ENCODE peak calls at places on chromosomes 13 and 19, in seven cellular contexts. I is progenitor cell of endocrine pancreas, K is endothelial cell of umbilical vein, Y is HFF-Myc, L is PC-3, W is lower leg skin, A is HepG2. H is an unnamed sample.

GRCh38 chr13:111206148-111206547 is 91.0 kb downstream of the ARHGEF7 start:
- DNase-seq in Y (no peak), A (no peak), W (no peak), I (no peak), K (no peak), L (no peak), H (no peak)

GRCh38 chr13:114143806-114144605 is 11.6 kb upstream of the RASA3 start:
- DNase-seq in Y (no peak), I (no peak), A (peak), W (no peak), K (no peak), L (no peak), H (no peak)

GRCh38 chr13:114010401-114011101 is 36.7 kb upstream of the C13orf46 start:
- DNase-seq in A (no peak), I (no peak), K (no peak), W (peak), Y (no peak), L (no peak), H (no peak)

GRCh38 chr13:112737329-112737728 is 47.5 kb downstream of the ATP11A start:
- DNase-seq in A (no peak), Y (no peak), K (no peak), L (no peak), W (no peak), I (no peak), H (no peak)

GRCh38 chr13:45370922-45371406 is 30.0 kb upstream of the TPT1 start:
- DNase-seq in K (peak), W (peak), Y (peak), L (peak), A (no peak), I (peak), H (peak)

GRCh38 chr19:14301150-14301549 is 80.1 kb upstream of the ADGRE5 start:
- DNase-seq in W (no peak), I (no peak), A (no peak), K (no peak), Y (no peak), L (no peak), H (no peak)

GRCh38 chr19:43715776-43716175 is at the start of gene IRGC:
- DNase-seq in K (no peak), Y (no peak), A (no peak), L (no peak), W (no peak), I (no peak), H (no peak)

GRCh38 chr13:60661514-60661913 is 264.5 kb downstream of the TDRD3 start:
- DNase-seq in I (no peak), L (no peak), A (no peak), K (no peak), W (no peak), Y (no peak), H (no peak)

DNA sequence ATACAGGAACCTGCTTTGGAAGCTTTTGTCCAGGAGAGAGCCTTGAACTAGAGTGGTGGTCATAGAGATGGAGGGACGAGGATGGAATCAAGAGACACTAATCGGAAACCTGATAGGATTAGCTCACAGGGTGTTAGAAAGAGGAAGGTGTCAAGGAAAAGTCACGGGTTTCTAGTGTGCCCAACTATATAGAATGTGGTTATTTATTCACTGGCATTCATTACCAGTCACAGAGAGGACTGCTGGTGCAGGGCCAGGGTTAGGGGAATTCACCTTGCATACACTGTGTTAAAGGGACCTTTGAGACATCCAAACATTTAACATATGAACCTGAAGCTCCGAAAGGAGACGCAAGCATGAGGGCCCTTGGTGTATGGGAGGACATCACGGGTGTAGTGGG is 43.4 kb upstream of the URAD start:
- DNase-seq in Y (no peak), L (no peak), K (no peak), W (no peak), I (no peak), A (no peak), H (no peak)
- TF ChIP-seq CTCF in Y (no peak), L (no peak), K (no peak), W (no peak), I (no peak), A (no peak), H (no peak)

DNA sequence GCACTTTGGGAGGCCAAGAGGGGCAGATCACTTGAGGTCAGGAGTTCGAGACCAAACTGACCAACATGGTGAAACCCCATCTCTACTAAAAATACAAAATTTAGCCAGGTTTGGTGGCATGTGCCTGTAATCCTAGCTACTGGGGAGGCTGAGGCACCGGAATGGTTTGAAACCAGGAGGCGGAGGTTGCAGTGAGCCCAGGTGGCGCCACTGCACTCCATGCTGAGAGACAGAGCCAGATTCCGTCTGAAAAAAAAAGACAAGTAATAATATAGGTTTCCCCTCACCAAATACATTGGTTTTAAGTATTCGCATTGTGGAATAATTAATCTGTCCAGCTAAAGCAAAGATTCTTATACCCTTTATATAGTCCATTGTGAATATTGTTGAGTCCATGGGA is 1544.6 kb downstream of the OLFM4 start:
- DNase-seq in A (no peak), K (no peak), Y (no peak), L (no peak), W (no peak), I (no peak), H (no peak)
- TF ChIP-seq CTCF in A (no peak), K (no peak), Y (no peak), L (no peak), W (no peak), I (no peak), H (no peak)

GRCh38 chr13:29832899-29833298 is 17.5 kb downstream of the UBL3 start:
- DNase-seq in I (no peak), K (no peak), W (no peak), L (no peak), Y (no peak), A (no peak), H (no peak)

GRCh38 chr13:29830000-29830399 is 20.4 kb downstream of the UBL3 start:
- DNase-seq in L (no peak), A (no peak), K (no peak), Y (no peak), I (no peak), W (no peak), H (no peak)

GRCh38 chr13:29840585-29840984 is 9.8 kb downstream of the UBL3 start:
- DNase-seq in I (no peak), W (no peak), Y (no peak), A (no peak), L (no peak), K (no peak), H (no peak)

GRCh38 chr13:29835280-29836061 is 14.9 kb downstream of the UBL3 start:
- DNase-seq in I (no peak), L (no peak), Y (no peak), A (no peak), W (no peak), K (no peak), H (no peak)
- TF ChIP-seq CTCF in I (peak), L (no peak), Y (no peak), A (no peak), W (no peak), K (no peak), H (no peak)

GRCh38 chr19:35476149-35476548 is 14.1 kb downstream of the KRTDAP start:
- DNase-seq in A (no peak), Y (no peak), K (no peak), W (no peak), I (no peak), L (no peak), H (no peak)
- TF ChIP-seq CTCF in A (peak), Y (peak), K (no peak), W (no peak), I (peak), L (peak), H (peak)

GRCh38 chr13:51643114-51643881 is 59.0 kb downstream of the WDFY2 start:
- DNase-seq in Y (peak), W (no peak), I (no peak), A (peak), K (peak), L (peak), H (no peak)
- TF ChIP-seq CTCF in Y (no peak), W (no peak), I (no peak), A (no peak), K (no peak), L (no peak), H (no peak)

DNA sequence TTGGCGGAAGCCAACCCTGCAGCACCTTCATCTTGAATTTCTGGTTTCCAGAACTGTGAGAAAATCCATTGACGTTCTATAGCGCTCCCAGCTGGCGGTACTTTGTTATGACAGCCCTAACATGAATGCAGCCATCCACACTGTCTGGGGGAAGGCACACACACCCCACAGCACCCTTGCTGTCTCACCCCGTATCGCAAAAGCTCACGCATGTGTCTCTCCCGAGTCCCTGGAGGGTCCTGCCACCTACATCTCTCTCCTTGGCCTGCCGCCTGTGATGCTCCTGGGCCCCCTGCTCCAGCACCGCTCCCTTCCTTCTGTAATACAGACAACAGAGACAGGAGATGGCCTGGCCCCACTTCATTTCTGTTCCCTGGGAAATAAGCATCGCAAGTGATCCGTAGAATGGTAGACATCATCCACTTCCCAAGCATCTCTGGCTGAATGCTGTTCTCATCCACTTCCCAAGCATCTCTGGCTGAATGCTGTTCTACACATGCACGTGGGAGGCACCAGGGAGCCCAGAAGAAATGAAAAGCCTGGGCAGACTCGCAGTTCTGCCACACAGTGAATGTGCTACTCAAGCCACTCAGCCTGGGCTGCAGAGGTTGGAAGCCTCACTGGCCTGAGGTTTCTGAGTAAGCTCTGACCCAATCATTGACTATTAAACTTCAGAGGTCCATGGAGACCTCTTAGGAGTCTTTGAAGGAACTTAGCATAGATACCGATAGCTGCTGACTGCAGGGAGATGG is 29.6 kb downstream of the EPN1 start:
- DNase-seq in Y (no peak), L (no peak), W (peak), A (no peak), I (no peak), K (no peak), H (no peak)
- TF ChIP-seq CTCF in Y (no peak), L (peak), W (no peak), A (peak), I (no peak), K (no peak), H (no peak)

DNA sequence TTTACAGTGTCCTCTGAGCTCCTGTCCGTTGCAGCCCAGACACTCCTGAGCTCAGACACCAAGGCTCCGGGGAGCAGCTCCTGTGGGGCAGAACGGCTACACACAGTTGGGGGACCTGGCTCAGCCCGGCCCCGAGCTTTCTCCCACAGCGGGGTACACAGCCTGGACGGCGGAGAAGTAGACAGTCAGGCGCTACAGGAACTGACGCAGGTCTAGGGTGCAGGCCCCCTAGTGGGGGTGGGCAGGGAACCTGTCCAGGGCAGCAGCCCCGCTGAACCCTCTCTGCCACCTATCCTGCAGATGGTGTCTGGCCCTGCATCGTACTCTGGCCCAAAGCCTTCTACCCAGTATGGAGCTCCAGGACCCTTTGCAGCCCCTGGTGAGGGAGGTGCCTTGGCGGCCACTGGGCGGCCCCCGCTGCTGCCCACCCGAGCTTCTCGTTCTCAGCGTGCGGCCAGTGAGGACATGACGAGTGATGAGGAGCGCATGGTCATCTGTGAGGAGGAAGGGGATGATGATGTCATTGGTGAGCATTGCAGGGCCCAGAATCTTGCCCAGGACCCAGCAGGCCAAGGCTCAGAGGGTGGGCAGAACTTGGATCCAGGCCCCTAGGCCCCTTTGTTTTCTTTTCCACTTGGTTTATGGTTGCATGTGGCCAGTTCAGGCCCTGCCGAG is 12.9 kb upstream of the PRR19 start:
- DNase-seq in Y (no peak), A (no peak), K (no peak), L (no peak), W (no peak), I (no peak), H (no peak)
- TF ChIP-seq CTCF in Y (no peak), A (no peak), K (no peak), L (no peak), W (no peak), I (no peak), H (peak)

GRCh38 chr13:107956889-107957288 is 258.4 kb downstream of the LIG4 start:
- DNase-seq in L (no peak), A (no peak), I (no peak), Y (no peak), W (no peak), K (no peak), H (no peak)

GRCh38 chr13:107962209-107962608 is 253.1 kb downstream of the LIG4 start:
- DNase-seq in W (no peak), Y (no peak), K (no peak), A (no peak), I (no peak), L (no peak), H (no peak)

GRCh38 chr13:107964356-107964755 is 251.0 kb downstream of the LIG4 start:
- DNase-seq in I (no peak), K (no peak), W (no peak), Y (no peak), L (no peak), A (no peak), H (no peak)

GRCh38 chr13:107960301-107960700 is 255.0 kb downstream of the LIG4 start:
- DNase-seq in A (no peak), Y (no peak), L (no peak), W (no peak), I (no peak), K (no peak), H (no peak)
- TF ChIP-seq CTCF in A (no peak), Y (no peak), L (no peak), W (no peak), I (no peak), K (no peak), H (no peak)

H was measured in mesothelial cell of epicardium.